ENCODE peak calls at places on chromosomes 4 and X, in six cellular contexts. E is HCT116, V is NT2/D1, L is HepG2, W is K562, K is GM12878. I is an unnamed sample.

GRCh38 chr4:128958194-128958593 is 135.1 kb downstream of the SCLT1 start:
- DNase-seq in E (no peak), V (no peak), L (peak), W (no peak), K (no peak), I (no peak)

GRCh38 chr4:5921981-5922380 is 29.1 kb upstream of the CRMP1 start:
- DNase-seq in E (no peak), V (no peak), L (no peak), W (no peak), K (no peak), I (no peak)

GRCh38 chr4:7336067-7336569 is 98.6 kb downstream of the PSAPL1 start:
- DNase-seq in E (no peak), V (no peak), L (no peak), W (no peak), K (no peak), I (no peak)

GRCh38 chr4:101288365-101289145 is 58.8 kb downstream of the PPP3CA start:
- DNase-seq in E (no peak), V (no peak), L (no peak), W (no peak), K (no peak), I (no peak)

GRCh38 chrX:29348288-29348687 is 761.0 kb downstream of the IL1RAPL1 start:
- DNase-seq in E (no peak), V (no peak), L (no peak), W (no peak), K (no peak), I (no peak)

GRCh38 chr4:165864228-165864627 is 8.8 kb upstream of the TLL1 start:
- DNase-seq in E (no peak), V (no peak), L (peak), W (no peak), K (no peak), I (no peak)

GRCh38 chrX:107676559-107677378 is 48.5 kb downstream of the PRPS1 start:
- DNase-seq in E (peak), V (no peak), L (no peak), W (peak), K (no peak), I (no peak)

GRCh38 chrX:118536687-118537461 is 41.3 kb downstream of the DOCK11 start:
- DNase-seq in E (no peak), V (peak), L (no peak), W (peak), K (peak), I (no peak)

GRCh38 chrX:9464435-9465371 is at the start of gene TBL1X:
- DNase-seq in E (no peak), V (no peak), L (peak), W (peak), K (no peak), I (peak)

GRCh38 chr4:41359069-41359769 is 102.5 kb downstream of the UCHL1 start:
- DNase-seq in E (no peak), V (no peak), L (no peak), W (no peak), K (no peak), I (peak)

GRCh38 chr4:138952405-138952804 is 63.2 kb upstream of the NOCT start:
- DNase-seq in E (no peak), V (no peak), L (no peak), W (no peak), K (no peak), I (no peak)

GRCh38 chrX:8981742-8982141 is 52.2 kb downstream of the FAM9B start:
- DNase-seq in E (no peak), V (no peak), L (no peak), W (no peak), K (no peak), I (no peak)

GRCh38 chr4:157115613-157116340 is 39.8 kb downstream of the GLRB start:
- DNase-seq in E (no peak), V (no peak), L (no peak), W (no peak), K (no peak), I (no peak)

GRCh38 chr4:34269593-34269992 is 1974.7 kb downstream of the ARAP2 start:
- DNase-seq in E (no peak), V (no peak), L (no peak), W (no peak), K (no peak), I (no peak)

GRCh38 chr4:122672091-122672490 is 51.2 kb upstream of the IL21 start:
- DNase-seq in E (no peak), V (no peak), L (no peak), W (no peak), K (no peak), I (no peak)

GRCh38 chr4:23897564-23898109 is 7.8 kb upstream of the PPARGC1A start:
- DNase-seq in E (no peak), V (no peak), L (no peak), W (no peak), K (no peak), I (no peak)

GRCh38 chrX:62839596-62839995 is 511.5 kb downstream of the SPIN4 start:
- DNase-seq in E (no peak), V (no peak), L (no peak), W (no peak), K (no peak), I (no peak)

GRCh38 chr4:56958111-56958517 is 19.3 kb downstream of the NOA1 start:
- DNase-seq in E (no peak), V (no peak), L (no peak), W (peak), K (no peak), I (no peak)

GRCh38 chr4:146585761-146586333 is 52.8 kb upstream of the POU4F2 start:
- DNase-seq in E (no peak), V (no peak), L (no peak), W (no peak), K (no peak), I (no peak)

GRCh38 chrX:67353651-67354370 is 190.0 kb upstream of the AR start:
- DNase-seq in E (no peak), V (no peak), L (no peak), W (no peak), K (no peak), I (no peak)

GRCh38 chrX:46257451-46257879 is 287.8 kb downstream of the ZNF674 start:
- DNase-seq in E (no peak), V (no peak), L (no peak), W (no peak), K (no peak), I (no peak)

GRCh38 chrX:42680651-42681050 is 97.3 kb downstream of the PPP1R2C start:
- DNase-seq in E (no peak), V (peak), L (no peak), W (no peak), K (no peak), I (no peak)

GRCh38 chrX:108642273-108642628 is 94.1 kb downstream of the IRS4 start:
- DNase-seq in E (no peak), V (no peak), L (no peak), W (no peak), K (no peak), I (no peak)

GRCh38 chrX:8374041-8374825 is 90.4 kb upstream of the VCX3B start:
- DNase-seq in E (no peak), V (no peak), L (no peak), W (no peak), K (no peak), I (no peak)

GRCh38 chr4:52260507-52261302 is 209.6 kb downstream of the SPATA18 start:
- DNase-seq in E (no peak), V (no peak), L (no peak), W (no peak), K (no peak), I (no peak)

GRCh38 chrX:48465336-48465933 is 4.6 kb downstream of the SLC38A5 start:
- DNase-seq in E (no peak), V (no peak), L (no peak), W (no peak), K (no peak), I (no peak)

GRCh38 chr4:82372502-82372873 is 1.3 kb downstream of the HNRNPD start:
- DNase-seq in E (no peak), V (no peak), L (no peak), W (peak), K (no peak), I (no peak)
- TF ChIP-seq ZNF274 in E (no peak), V (no peak), L (no peak), W (no peak), K (no peak), I (no peak)

DNA sequence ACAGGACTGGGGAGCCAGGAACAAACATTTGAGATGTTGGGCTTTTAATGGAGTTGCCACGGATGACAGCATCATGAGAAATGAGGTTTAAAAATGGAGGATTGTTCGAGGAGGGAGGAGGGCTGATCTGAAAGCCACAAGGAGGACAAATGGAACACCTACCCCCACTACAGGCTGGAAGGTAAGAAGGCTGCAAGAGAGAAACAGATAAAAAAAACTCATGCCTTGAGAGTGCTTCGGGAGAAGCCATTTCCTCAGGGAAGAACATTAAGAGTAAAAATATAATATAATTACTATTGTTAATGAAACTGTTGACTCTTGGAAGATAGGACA is 119.5 kb upstream of the MAP9 start:
- DNase-seq in E (no peak), V (no peak), L (no peak), W (no peak), K (no peak), I (no peak)
- TF ChIP-seq ZNF274 in E (no peak), V (no peak), L (no peak), W (no peak), K (no peak), I (no peak)

DNA sequence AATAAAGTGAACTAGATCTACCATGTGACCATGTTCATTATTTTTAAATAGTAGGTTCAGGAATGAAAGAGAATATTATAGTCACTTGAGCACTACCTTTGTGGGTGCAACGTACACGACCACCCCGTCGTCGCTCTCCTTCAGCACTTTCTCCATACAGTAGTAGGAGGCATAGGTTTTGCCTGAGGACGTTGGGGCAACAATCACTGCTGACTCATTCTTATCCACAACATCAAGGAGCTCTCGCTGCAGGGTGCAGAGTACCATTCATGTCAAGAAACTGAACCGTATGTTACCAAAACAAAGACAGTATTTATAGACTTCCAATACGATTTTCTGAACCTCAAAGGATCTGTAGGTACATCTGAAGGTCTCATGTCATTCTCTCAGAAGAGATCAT is 44.7 kb downstream of the DDX60 start:
- DNase-seq in E (no peak), V (no peak), L (no peak), W (no peak), K (no peak), I (no peak)
- TF ChIP-seq ZNF274 in E (no peak), V (no peak), L (no peak), W (no peak), K (no peak), I (no peak)

GRCh38 chrX:105191878-105192277 is 28.6 kb downstream of the TEX13A start:
- DNase-seq in E (no peak), V (peak), L (no peak), W (peak), K (no peak), I (no peak)
- TF ChIP-seq ZNF274 in E (no peak), V (no peak), L (no peak), W (no peak), K (no peak), I (no peak)

GRCh38 chr4:88528861-88529260 is 5.3 kb upstream of the PYURF start:
- DNase-seq in E (no peak), V (no peak), L (no peak), W (no peak), K (no peak), I (no peak)

GRCh38 chr4:88535090-88535755 is 11.6 kb upstream of the PYURF start:
- DNase-seq in E (no peak), V (no peak), L (no peak), W (no peak), K (no peak), I (no peak)

GRCh38 chr4:88533937-88534750 is 10.6 kb upstream of the PYURF start:
- DNase-seq in E (no peak), V (no peak), L (no peak), W (no peak), K (no peak), I (no peak)

GRCh38 chr4:88533088-88533790 is 9.7 kb upstream of the PYURF start:
- DNase-seq in E (no peak), V (no peak), L (no peak), W (no peak), K (no peak), I (no peak)

GRCh38 chr4:88531549-88531948 is 8.0 kb upstream of the PYURF start:
- DNase-seq in E (no peak), V (no peak), L (no peak), W (no peak), K (no peak), I (no peak)
- TF ChIP-seq ZNF274 in E (no peak), V (no peak), L (no peak), W (no peak), K (no peak), I (no peak)

GRCh38 chr4:156100651-156101050 is 147.0 kb upstream of the CTSO start:
- DNase-seq in E (no peak), V (no peak), L (no peak), W (no peak), K (no peak), I (no peak)
- TF ChIP-seq ZNF274 in E (no peak), V (no peak), L (no peak), W (no peak), K (no peak), I (no peak)

DNA sequence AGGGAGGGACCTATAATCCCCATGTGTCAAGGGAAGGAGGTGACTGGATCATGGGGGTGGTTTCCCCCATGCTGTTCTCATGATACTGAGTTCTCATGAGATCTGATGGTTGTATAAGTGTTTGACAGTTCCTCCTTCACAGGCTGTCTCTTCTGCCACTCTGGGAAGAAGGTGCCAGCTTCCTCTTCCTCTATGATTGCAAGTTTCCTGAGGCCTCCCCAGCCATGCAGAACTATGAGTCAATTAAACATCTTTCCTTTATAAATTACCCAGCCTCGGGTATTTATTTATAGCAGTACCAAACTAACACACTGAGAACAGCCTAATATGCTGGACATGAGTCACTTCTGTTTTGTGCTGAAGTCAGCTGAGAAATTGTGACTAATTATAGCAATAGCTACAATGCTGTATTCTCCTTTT is 656.9 kb upstream of the CPEB2 start:
- DNase-seq in E (no peak), V (no peak), L (no peak), W (no peak), K (no peak), I (no peak)
- TF ChIP-seq ZNF274 in E (no peak), V (no peak), L (no peak), W (no peak), K (no peak), I (no peak)

GRCh38 chr4:26075588-26075987 is 161.6 kb downstream of the SMIM20 start:
- DNase-seq in E (no peak), V (no peak), L (no peak), W (no peak), K (no peak), I (no peak)

GRCh38 chr4:26073886-26074560 is 160.0 kb downstream of the SMIM20 start:
- DNase-seq in E (no peak), V (no peak), L (no peak), W (no peak), K (no peak), I (no peak)

GRCh38 chr4:26076896-26077295 is 162.9 kb downstream of the SMIM20 start:
- DNase-seq in E (no peak), V (no peak), L (no peak), W (no peak), K (no peak), I (no peak)

GRCh38 chr4:26076000-26076587 is 162.1 kb downstream of the SMIM20 start:
- DNase-seq in E (no peak), V (no peak), L (no peak), W (no peak), K (peak), I (no peak)

DNA sequence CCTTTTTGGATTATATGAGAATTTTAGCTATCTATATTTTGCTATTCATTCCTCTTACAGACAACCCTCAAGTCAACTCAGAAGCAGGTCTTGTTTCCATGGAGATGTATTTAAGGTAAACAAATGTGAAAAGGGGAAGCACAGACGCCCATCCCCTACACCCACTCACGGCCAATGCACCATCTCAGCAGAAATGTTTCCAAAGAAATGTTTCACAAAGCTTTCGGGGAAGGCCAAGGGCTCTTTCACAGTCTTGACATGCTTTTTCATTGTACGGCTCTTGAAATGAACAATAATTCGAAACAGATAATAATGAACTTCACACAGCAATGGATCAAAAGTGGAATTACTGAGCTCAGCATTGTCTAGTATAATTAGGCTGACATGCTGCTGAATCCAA is 160.7 kb downstream of the SMIM20 start:
- DNase-seq in E (no peak), V (no peak), L (no peak), W (no peak), K (peak), I (no peak)
- TF ChIP-seq ZNF274 in E (no peak), V (no peak), L (no peak), W (no peak), K (no peak), I (no peak)